ENCODE peak calls at places on chromosomes 6 and 20, in seven cellular contexts. M is NAMALWA, W is NCI-H2029, S is NCI-H524, B is HTR-8/SVneo, J is NCI-H2171, O is AG10803. K is an unnamed sample.
A peak's percentile ranks its signal among the peaks of the same experiment; 100 is the strongest.

GRCh38 chr20:41171736-41172295 is 34.5 kb downstream of the PLCG1 start:
- DNase-seq in W (no peak), B (no peak), S (no peak), J (no peak), M (no peak), O (no peak), K (no peak)

GRCh38 chr6:145087034-145087433 is 648.3 kb downstream of the EPM2A start:
- DNase-seq in M (no peak), J (no peak), S (no peak), B (no peak), O (peak; percentile 33), W (no peak), K (no peak)

GRCh38 chr6:149334682-149335160 is 17.2 kb downstream of the TAB2 start:
- DNase-seq in W (no peak), S (no peak), O (peak; percentile 77), B (peak; percentile 24), J (no peak), M (no peak), K (no peak)

GRCh38 chr6:145540741-145541140 is 194.6 kb downstream of the EPM2A start:
- DNase-seq in S (no peak), B (no peak), M (no peak), W (no peak), J (no peak), O (no peak), K (no peak)

GRCh38 chr6:108781419-108782110 is 66.7 kb upstream of the ARMC2 start:
- DNase-seq in B (no peak), W (no peak), J (no peak), S (no peak), M (no peak), O (peak; percentile 29), K (no peak)

GRCh38 chr20:4449977-4450715 is 271.6 kb upstream of the PRND start:
- DNase-seq in W (no peak), M (peak; percentile 17), S (no peak), B (no peak), O (peak; percentile 48), J (no peak), K (no peak)

GRCh38 chr20:38973546-38974120 is 11.5 kb downstream of the DHX35 start:
- DNase-seq in M (no peak), S (no peak), O (peak; percentile 34), B (no peak), J (no peak), W (no peak), K (peak; percentile 8)

GRCh38 chr20:54643761-54644160 is 168.4 kb downstream of the DOK5 start:
- DNase-seq in S (no peak), J (no peak), M (no peak), B (no peak), W (no peak), O (peak; percentile 75), K (no peak)

GRCh38 chr20:3980260-3981131 is 34.9 kb downstream of the RNF24 start:
- DNase-seq in B (peak; percentile 60), J (no peak), O (peak; percentile 58), W (peak; percentile 68), M (no peak), S (no peak), K (no peak)

GRCh38 chr6:157869673-157870302 is 46.7 kb downstream of the SNX9 start:
- DNase-seq in W (no peak), S (no peak), M (no peak), O (no peak), J (no peak), B (no peak), K (no peak)

K was measured in NCI-H1694 treated with DMSO at 0.1 percent for 48 hours.